ENCODE peak calls at places on chromosome 1, in four cellular contexts. One of them, this sample, is unnamed.

GRCh38 chr1:239261521-239261920 is 124.8 kb upstream of the CHRM3 start:
- DNase-seq in GM12878: no peak
- DNase-seq in K562: no peak
- DNase-seq in HepG2: no peak
- DNase-seq in this sample: no peak

GRCh38 chr1:64087768-64088167 is 115.7 kb upstream of the UBE2U start:
- DNase-seq in K562: no peak
- DNase-seq in HepG2: no peak
- DNase-seq in GM12878: no peak
- DNase-seq in this sample: no peak

GRCh38 chr1:92483442-92484170 is 3.1 kb downstream of the GFI1 start:
- DNase-seq in HepG2: no peak
- DNase-seq in K562: no peak
- DNase-seq in GM12878: no peak
- DNase-seq in this sample: peak

GRCh38 chr1:225963735-225964530 is 22.9 kb upstream of the LEFTY2 start:
- DNase-seq in K562: no peak
- DNase-seq in HepG2: no peak
- DNase-seq in GM12878: no peak
- DNase-seq in this sample: no peak

GRCh38 chr1:83796409-83796808 is 202.5 kb downstream of the TTLL7 start:
- DNase-seq in K562: no peak
- DNase-seq in HepG2: no peak
- DNase-seq in GM12878: no peak
- DNase-seq in this sample: no peak

GRCh38 chr1:18830596-18830995 is 28.9 kb downstream of the TAS1R2 start:
- DNase-seq in GM12878: no peak
- DNase-seq in K562: no peak
- DNase-seq in HepG2: no peak
- DNase-seq in this sample: peak

GRCh38 chr1:27116210-27116609 is 38.7 kb downstream of the SLC9A1 start:
- DNase-seq in GM12878: no peak
- DNase-seq in HepG2: no peak
- DNase-seq in K562: peak
- DNase-seq in this sample: no peak

GRCh38 chr1:67463298-67463960 is 33.2 kb upstream of the SERBP1 start:
- DNase-seq in HepG2: no peak
- DNase-seq in GM12878: no peak
- DNase-seq in K562: no peak
- DNase-seq in this sample: no peak

GRCh38 chr1:211526101-211526500 is 34.1 kb upstream of the RD3 start:
- DNase-seq in K562: no peak
- DNase-seq in HepG2: no peak
- DNase-seq in GM12878: no peak
- DNase-seq in this sample: no peak

GRCh38 chr1:56200446-56200845 is 378.9 kb downstream of the PLPP3 start:
- DNase-seq in GM12878: no peak
- DNase-seq in HepG2: no peak
- DNase-seq in K562: no peak
- DNase-seq in this sample: peak

GRCh38 chr1:32801096-32801713 is 16.0 kb downstream of the YARS1 start:
- DNase-seq in GM12878: no peak
- DNase-seq in K562: no peak
- DNase-seq in HepG2: no peak
- DNase-seq in this sample: no peak

GRCh38 chr1:209768354-209768774 is 12.5 kb downstream of the TRAF3IP3 start:
- DNase-seq in K562: no peak
- DNase-seq in HepG2: no peak
- DNase-seq in GM12878: peak
- DNase-seq in this sample: no peak

GRCh38 chr1:236342403-236343245 is 51.5 kb upstream of the EDARADD start:
- DNase-seq in GM12878: no peak
- DNase-seq in HepG2: no peak
- DNase-seq in K562: no peak
- DNase-seq in this sample: no peak

GRCh38 chr1:154583691-154584212 is 16.2 kb downstream of the CHRNB2 start:
- DNase-seq in K562: no peak
- DNase-seq in HepG2: no peak
- DNase-seq in GM12878: no peak
- DNase-seq in this sample: no peak

GRCh38 chr1:21855257-21856096 is 43.4 kb downstream of the LDLRAD2 start:
- DNase-seq in K562: peak
- DNase-seq in GM12878: no peak
- DNase-seq in HepG2: peak
- DNase-seq in this sample: no peak

GRCh38 chr1:54602559-54602958 is 20.8 kb downstream of the FAM151A start:
- DNase-seq in K562: no peak
- DNase-seq in HepG2: no peak
- DNase-seq in GM12878: no peak
- DNase-seq in this sample: no peak

GRCh38 chr1:9201421-9202239 is 32.9 kb upstream of the H6PD start:
- DNase-seq in GM12878: no peak
- DNase-seq in HepG2: no peak
- DNase-seq in K562: no peak
- DNase-seq in this sample: peak

GRCh38 chr1:39103321-39104157 is 77.4 kb downstream of the NDUFS5 start:
- DNase-seq in K562: no peak
- DNase-seq in HepG2: no peak
- DNase-seq in GM12878: no peak
- DNase-seq in this sample: no peak

GRCh38 chr1:167797005-167797404 is 75.2 kb downstream of the MPZL1 start:
- DNase-seq in K562: no peak
- DNase-seq in GM12878: no peak
- DNase-seq in HepG2: no peak
- DNase-seq in this sample: no peak

GRCh38 chr1:7953850-7954609 is 7.5 kb upstream of the PARK7 start:
- DNase-seq in GM12878: peak
- DNase-seq in K562: peak
- DNase-seq in HepG2: peak
- DNase-seq in this sample: peak
- TF ChIP-seq CHD2 in GM12878: peak
- TF ChIP-seq CHD2 in K562: peak
- TF ChIP-seq CHD2 in HepG2: no peak
- TF ChIP-seq CHD2 in this sample: peak

DNA sequence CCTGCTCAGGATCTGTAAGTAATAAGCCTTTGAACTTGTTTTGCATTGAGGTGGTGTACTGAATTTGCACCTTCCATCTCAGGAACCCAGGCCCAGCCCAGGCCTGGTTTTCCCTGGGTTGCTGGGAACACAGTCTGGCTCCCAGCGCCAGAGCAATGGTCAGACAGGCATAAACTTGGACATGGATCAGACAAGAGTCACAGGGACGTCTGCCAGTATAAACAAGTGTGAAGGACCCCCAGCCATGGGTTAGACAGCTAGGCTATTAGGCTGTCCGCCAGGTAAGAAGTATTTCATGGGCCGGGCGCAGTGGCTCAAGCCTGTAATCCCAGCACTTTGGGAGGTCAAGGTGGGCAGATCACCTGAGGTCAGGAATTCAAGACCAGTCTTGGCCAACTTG is 5.5 kb downstream of the IFNLR1 start:
- DNase-seq in HepG2: no peak
- DNase-seq in GM12878: no peak
- DNase-seq in K562: no peak
- DNase-seq in this sample: no peak
- TF ChIP-seq FOXM1 in HepG2: no peak
- TF ChIP-seq FOXM1 in GM12878: no peak
- TF ChIP-seq FOXM1 in K562: no peak
- TF ChIP-seq FOXM1 in this sample: no peak

DNA sequence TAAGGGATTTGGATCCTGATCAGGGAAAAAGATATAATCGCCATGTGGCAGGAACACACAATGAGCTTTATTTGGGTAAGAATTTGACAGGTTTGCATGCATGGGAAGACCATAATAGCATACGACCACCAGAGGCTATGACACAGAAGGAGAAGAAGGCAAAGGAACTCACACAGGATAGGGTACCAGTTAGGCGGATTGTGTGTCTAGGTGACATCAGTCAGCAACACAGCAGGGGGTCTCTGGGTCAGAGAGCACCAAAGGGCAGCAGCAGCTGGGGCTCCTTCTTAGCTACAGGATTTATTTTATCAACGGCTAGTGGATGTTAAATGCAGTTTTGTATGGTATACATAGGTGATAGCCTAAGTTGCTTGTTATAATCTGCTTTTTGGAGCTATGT is 551.3 kb downstream of the KCNT2 start:
- DNase-seq in K562: no peak
- DNase-seq in HepG2: no peak
- DNase-seq in GM12878: no peak
- DNase-seq in this sample: no peak
- TF ChIP-seq CTCF in K562: no peak
- TF ChIP-seq CTCF in HepG2: no peak
- TF ChIP-seq CTCF in GM12878: no peak
- TF ChIP-seq CTCF in this sample: no peak

GRCh38 chr1:34866762-34867109 is 7.2 kb upstream of the SMIM12 start:
- DNase-seq in K562: no peak
- DNase-seq in HepG2: no peak
- DNase-seq in GM12878: no peak
- DNase-seq in this sample: no peak

GRCh38 chr1:34867421-34867820 is 7.9 kb upstream of the SMIM12 start:
- DNase-seq in HepG2: no peak
- DNase-seq in K562: no peak
- DNase-seq in GM12878: no peak
- DNase-seq in this sample: no peak

GRCh38 chr1:34865573-34865972 is 6.0 kb upstream of the SMIM12 start:
- DNase-seq in HepG2: no peak
- DNase-seq in GM12878: no peak
- DNase-seq in K562: no peak
- DNase-seq in this sample: peak

GRCh38 chr1:34864759-34865158 is 5.2 kb upstream of the SMIM12 start:
- DNase-seq in K562: peak
- DNase-seq in HepG2: no peak
- DNase-seq in GM12878: no peak
- DNase-seq in this sample: no peak

DNA sequence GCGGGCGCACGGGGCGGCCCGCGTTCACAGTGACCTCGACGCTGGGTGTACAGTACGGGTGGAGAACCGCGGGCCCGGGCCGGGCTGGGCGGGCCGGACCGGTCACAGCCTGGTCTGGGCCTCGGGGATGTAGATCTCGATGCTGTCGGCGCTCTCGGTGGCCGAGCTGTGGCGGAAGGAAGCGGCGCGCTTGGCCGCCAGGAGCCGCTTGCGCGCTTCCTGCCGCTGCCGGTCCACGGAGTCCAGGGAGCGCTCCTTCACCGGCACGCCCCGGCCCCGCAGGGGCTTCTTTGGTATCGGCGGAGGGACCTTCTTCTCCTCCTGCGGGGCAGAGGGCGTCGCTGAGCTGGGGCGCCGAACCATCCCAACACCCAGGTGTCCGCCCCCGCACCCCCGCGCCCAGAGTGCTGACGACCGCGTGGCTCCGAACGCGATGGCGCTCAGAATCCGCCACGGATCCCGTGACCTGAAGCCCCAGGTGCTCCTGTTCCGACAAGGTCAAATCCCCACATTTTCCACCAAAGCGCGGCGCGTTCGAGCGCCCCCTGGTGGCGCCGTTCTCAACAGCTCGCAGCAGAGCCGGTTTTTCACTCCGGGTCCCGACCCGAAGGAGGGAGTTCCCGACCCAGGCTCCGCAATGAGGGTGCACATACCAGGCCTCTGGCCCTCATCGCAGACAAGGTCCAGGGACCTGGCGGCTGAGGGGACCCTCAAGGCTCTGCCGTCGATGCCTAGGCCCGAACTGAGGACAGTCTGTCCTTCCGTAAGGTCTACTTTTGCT is 6.6 kb upstream of the SMIM12 start:
- DNase-seq in GM12878: peak
- DNase-seq in K562: peak
- DNase-seq in HepG2: peak
- DNase-seq in this sample: peak
- TF ChIP-seq CHD2 in GM12878: peak
- TF ChIP-seq CHD2 in K562: no peak
- TF ChIP-seq CHD2 in HepG2: no peak
- TF ChIP-seq CHD2 in this sample: no peak

GRCh38 chr1:230120949-230121381 is 53.9 kb downstream of the GALNT2 start:
- DNase-seq in GM12878: no peak
- DNase-seq in K562: peak
- DNase-seq in HepG2: peak
- DNase-seq in this sample: peak
- TF ChIP-seq FOXM1 in GM12878: no peak
- TF ChIP-seq FOXM1 in K562: no peak
- TF ChIP-seq FOXM1 in HepG2: no peak
- TF ChIP-seq FOXM1 in this sample: no peak

GRCh38 chr1:177183801-177184200 is 13.0 kb downstream of the BRINP2 start:
- DNase-seq in HepG2: no peak
- DNase-seq in K562: no peak
- DNase-seq in GM12878: no peak
- DNase-seq in this sample: no peak
- TF ChIP-seq CTCF in HepG2: no peak
- TF ChIP-seq CTCF in K562: no peak
- TF ChIP-seq CTCF in GM12878: no peak
- TF ChIP-seq CTCF in this sample: no peak

DNA sequence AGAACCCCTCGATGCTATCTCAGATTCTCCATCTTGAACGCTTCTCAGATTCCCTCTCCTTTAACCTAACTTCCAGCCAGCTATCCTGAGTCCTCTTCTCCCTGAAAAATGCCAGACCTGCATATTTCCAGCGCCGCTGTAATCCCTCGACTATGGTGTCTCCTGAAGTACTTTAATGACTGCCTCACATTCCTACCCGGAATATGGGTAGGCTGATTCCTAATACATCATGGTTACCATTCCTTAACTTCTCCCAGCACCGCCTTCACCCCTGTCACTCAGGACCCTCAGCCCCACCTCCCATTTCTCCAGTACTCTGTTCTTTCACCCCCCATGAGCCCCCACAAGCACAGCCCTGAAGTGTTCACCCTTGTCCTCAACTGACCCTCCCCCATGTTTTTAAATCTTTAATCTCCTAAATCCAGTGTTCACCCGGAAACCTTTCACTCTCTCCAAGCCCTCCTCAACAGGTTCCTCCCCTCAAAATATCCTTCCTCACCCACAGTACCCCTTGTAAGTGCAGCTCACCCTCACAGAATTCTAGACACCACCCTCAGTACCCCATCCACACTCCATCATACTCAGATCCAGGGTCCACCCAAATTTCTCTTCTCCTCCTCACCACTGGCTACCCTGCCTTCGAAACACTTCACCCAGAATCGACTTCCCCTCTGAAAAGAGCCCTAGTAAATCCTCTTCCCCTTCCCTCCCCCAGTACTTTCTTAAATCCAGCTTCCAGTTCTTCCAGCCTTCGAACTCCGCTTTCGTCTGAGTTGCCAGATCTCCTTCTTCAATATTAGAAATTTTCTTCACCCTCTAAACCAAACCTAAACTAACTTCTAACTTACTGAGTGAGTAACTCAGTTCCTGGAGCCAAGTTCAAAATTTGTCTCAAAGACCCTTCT is 929 bp downstream of the CPT2 start:
- DNase-seq in HepG2: no peak
- DNase-seq in GM12878: no peak
- DNase-seq in K562: peak
- DNase-seq in this sample: peak
- TF ChIP-seq CHD2 in HepG2: no peak
- TF ChIP-seq CHD2 in GM12878: no peak
- TF ChIP-seq CHD2 in K562: no peak
- TF ChIP-seq CHD2 in this sample: no peak

This sample was measured in SK-N-SH.